ENCODE peak calls at places on chromosomes 3 and 15, in four cellular contexts. One of them, this sample, is unnamed.

GRCh38 chr3:115688408-115688807 is 65.1 kb downstream of the GAP43 start:
- DNase-seq in activated CD4-positive, alpha-beta T cell treated with anti-CD3 and anti-CD28 coated beads, Interleukin-2, amount 10 ng/mL, durations not matched to agents 24 days and 14 days: no peak
- DNase-seq in progenitor cell of endocrine pancreas: no peak
- DNase-seq in Karpas-422: no peak
- DNase-seq in this sample: no peak

GRCh38 chr3:40046149-40046548 is 236.7 kb downstream of the MYRIP start:
- DNase-seq in activated CD4-positive, alpha-beta T cell treated with anti-CD3 and anti-CD28 coated beads, Interleukin-2, amount 10 ng/mL, durations not matched to agents 24 days and 14 days: no peak
- DNase-seq in progenitor cell of endocrine pancreas: no peak
- DNase-seq in Karpas-422: no peak
- DNase-seq in this sample: no peak

GRCh38 chr3:163541629-163542028 is 1536.7 kb downstream of the SI start:
- DNase-seq in activated CD4-positive, alpha-beta T cell treated with anti-CD3 and anti-CD28 coated beads, Interleukin-2, amount 10 ng/mL, durations not matched to agents 24 days and 14 days: no peak
- DNase-seq in progenitor cell of endocrine pancreas: no peak
- DNase-seq in Karpas-422: no peak
- DNase-seq in this sample: no peak

GRCh38 chr3:36893137-36893557 is 51.7 kb downstream of the TRANK1 start:
- DNase-seq in activated CD4-positive, alpha-beta T cell treated with anti-CD3 and anti-CD28 coated beads, Interleukin-2, amount 10 ng/mL, durations not matched to agents 24 days and 14 days: peak; percentile 64
- DNase-seq in progenitor cell of endocrine pancreas: no peak
- DNase-seq in Karpas-422: peak; percentile 89
- DNase-seq in this sample: no peak

GRCh38 chr15:71705151-71705550 is 105.2 kb upstream of the NR2E3 start:
- DNase-seq in activated CD4-positive, alpha-beta T cell treated with anti-CD3 and anti-CD28 coated beads, Interleukin-2, amount 10 ng/mL, durations not matched to agents 24 days and 14 days: no peak
- DNase-seq in progenitor cell of endocrine pancreas: no peak
- DNase-seq in Karpas-422: no peak
- DNase-seq in this sample: no peak

GRCh38 chr3:179613807-179614206 is 9.2 kb downstream of the NDUFB5 start:
- DNase-seq in activated CD4-positive, alpha-beta T cell treated with anti-CD3 and anti-CD28 coated beads, Interleukin-2, amount 10 ng/mL, durations not matched to agents 24 days and 14 days: no peak
- DNase-seq in progenitor cell of endocrine pancreas: no peak
- DNase-seq in Karpas-422: no peak
- DNase-seq in this sample: no peak

GRCh38 chr3:151768393-151768930 is 34.7 kb downstream of the AADACL2 start:
- DNase-seq in activated CD4-positive, alpha-beta T cell treated with anti-CD3 and anti-CD28 coated beads, Interleukin-2, amount 10 ng/mL, durations not matched to agents 24 days and 14 days: no peak
- DNase-seq in progenitor cell of endocrine pancreas: no peak
- DNase-seq in Karpas-422: no peak
- DNase-seq in this sample: no peak

GRCh38 chr3:40873456-40873855 is 325.8 kb upstream of the CTNNB1 start:
- DNase-seq in activated CD4-positive, alpha-beta T cell treated with anti-CD3 and anti-CD28 coated beads, Interleukin-2, amount 10 ng/mL, durations not matched to agents 24 days and 14 days: no peak
- DNase-seq in progenitor cell of endocrine pancreas: no peak
- DNase-seq in Karpas-422: no peak
- DNase-seq in this sample: no peak

GRCh38 chr3:141015486-141015885 is 35.7 kb upstream of the SPSB4 start:
- DNase-seq in activated CD4-positive, alpha-beta T cell treated with anti-CD3 and anti-CD28 coated beads, Interleukin-2, amount 10 ng/mL, durations not matched to agents 24 days and 14 days: no peak
- DNase-seq in progenitor cell of endocrine pancreas: no peak
- DNase-seq in Karpas-422: no peak
- DNase-seq in this sample: no peak

GRCh38 chr15:44726568-44727461 is 9.5 kb upstream of the TRIM69 start:
- DNase-seq in activated CD4-positive, alpha-beta T cell treated with anti-CD3 and anti-CD28 coated beads, Interleukin-2, amount 10 ng/mL, durations not matched to agents 24 days and 14 days: peak; percentile 95
- DNase-seq in progenitor cell of endocrine pancreas: no peak
- DNase-seq in Karpas-422: peak; percentile 96
- DNase-seq in this sample: peak; percentile 89

GRCh38 chr3:147589016-147589415 is 179.9 kb downstream of the ZIC1 start:
- DNase-seq in activated CD4-positive, alpha-beta T cell treated with anti-CD3 and anti-CD28 coated beads, Interleukin-2, amount 10 ng/mL, durations not matched to agents 24 days and 14 days: no peak
- DNase-seq in progenitor cell of endocrine pancreas: no peak
- DNase-seq in Karpas-422: no peak
- DNase-seq in this sample: no peak

GRCh38 chr3:50320853-50321145 is 1.7 kb downstream of the HYAL2 start:
- DNase-seq in activated CD4-positive, alpha-beta T cell treated with anti-CD3 and anti-CD28 coated beads, Interleukin-2, amount 10 ng/mL, durations not matched to agents 24 days and 14 days: no peak
- DNase-seq in progenitor cell of endocrine pancreas: no peak
- DNase-seq in Karpas-422: no peak
- DNase-seq in this sample: no peak

GRCh38 chr3:159252772-159253384 is 451.0 kb downstream of the MFSD1 start:
- DNase-seq in activated CD4-positive, alpha-beta T cell treated with anti-CD3 and anti-CD28 coated beads, Interleukin-2, amount 10 ng/mL, durations not matched to agents 24 days and 14 days: no peak
- DNase-seq in progenitor cell of endocrine pancreas: no peak
- DNase-seq in Karpas-422: peak; percentile 83
- DNase-seq in this sample: peak; percentile 22

GRCh38 chr3:57464801-57465200 is 79.3 kb downstream of the DNAH12 start:
- DNase-seq in activated CD4-positive, alpha-beta T cell treated with anti-CD3 and anti-CD28 coated beads, Interleukin-2, amount 10 ng/mL, durations not matched to agents 24 days and 14 days: no peak
- DNase-seq in progenitor cell of endocrine pancreas: no peak
- DNase-seq in Karpas-422: no peak
- DNase-seq in this sample: no peak

GRCh38 chr3:48990636-48991421 is 788 bp downstream of the P4HTM start:
- DNase-seq in activated CD4-positive, alpha-beta T cell treated with anti-CD3 and anti-CD28 coated beads, Interleukin-2, amount 10 ng/mL, durations not matched to agents 24 days and 14 days: peak; percentile 85
- DNase-seq in progenitor cell of endocrine pancreas: no peak
- DNase-seq in Karpas-422: peak; percentile 60
- DNase-seq in this sample: no peak

GRCh38 chr3:32184187-32184730 is 54.2 kb upstream of the CMTM8 start:
- DNase-seq in activated CD4-positive, alpha-beta T cell treated with anti-CD3 and anti-CD28 coated beads, Interleukin-2, amount 10 ng/mL, durations not matched to agents 24 days and 14 days: no peak
- DNase-seq in progenitor cell of endocrine pancreas: no peak
- DNase-seq in Karpas-422: no peak
- DNase-seq in this sample: no peak

GRCh38 chr15:33064878-33065277 is 129.6 kb downstream of the FMN1 start:
- DNase-seq in activated CD4-positive, alpha-beta T cell treated with anti-CD3 and anti-CD28 coated beads, Interleukin-2, amount 10 ng/mL, durations not matched to agents 24 days and 14 days: peak; percentile 17
- DNase-seq in progenitor cell of endocrine pancreas: no peak
- DNase-seq in Karpas-422: no peak
- DNase-seq in this sample: no peak

GRCh38 chr15:91047545-91048199 is 25.3 kb upstream of the VPS33B start:
- DNase-seq in activated CD4-positive, alpha-beta T cell treated with anti-CD3 and anti-CD28 coated beads, Interleukin-2, amount 10 ng/mL, durations not matched to agents 24 days and 14 days: no peak
- DNase-seq in progenitor cell of endocrine pancreas: no peak
- DNase-seq in Karpas-422: no peak
- DNase-seq in this sample: no peak

GRCh38 chr15:41816788-41817187 is 11.1 kb upstream of the JMJD7 start:
- DNase-seq in activated CD4-positive, alpha-beta T cell treated with anti-CD3 and anti-CD28 coated beads, Interleukin-2, amount 10 ng/mL, durations not matched to agents 24 days and 14 days: no peak
- DNase-seq in progenitor cell of endocrine pancreas: no peak
- DNase-seq in Karpas-422: no peak
- DNase-seq in this sample: no peak

GRCh38 chr3:127667119-127667681 is 5.6 kb upstream of the ABTB1 start:
- DNase-seq in activated CD4-positive, alpha-beta T cell treated with anti-CD3 and anti-CD28 coated beads, Interleukin-2, amount 10 ng/mL, durations not matched to agents 24 days and 14 days: no peak
- DNase-seq in progenitor cell of endocrine pancreas: no peak
- DNase-seq in Karpas-422: no peak
- DNase-seq in this sample: no peak

GRCh38 chr15:75232826-75233503 is 25.2 kb upstream of the GOLGA6C start:
- DNase-seq in activated CD4-positive, alpha-beta T cell treated with anti-CD3 and anti-CD28 coated beads, Interleukin-2, amount 10 ng/mL, durations not matched to agents 24 days and 14 days: no peak
- DNase-seq in progenitor cell of endocrine pancreas: no peak
- DNase-seq in Karpas-422: no peak
- DNase-seq in this sample: no peak

GRCh38 chr15:75606026-75606425 is 19.5 kb downstream of the SNUPN start:
- DNase-seq in activated CD4-positive, alpha-beta T cell treated with anti-CD3 and anti-CD28 coated beads, Interleukin-2, amount 10 ng/mL, durations not matched to agents 24 days and 14 days: no peak
- DNase-seq in progenitor cell of endocrine pancreas: no peak
- DNase-seq in Karpas-422: no peak
- DNase-seq in this sample: no peak

GRCh38 chr15:64029111-64029510 is 17.2 kb downstream of the DAPK2 start:
- DNase-seq in activated CD4-positive, alpha-beta T cell treated with anti-CD3 and anti-CD28 coated beads, Interleukin-2, amount 10 ng/mL, durations not matched to agents 24 days and 14 days: no peak
- DNase-seq in progenitor cell of endocrine pancreas: no peak
- DNase-seq in Karpas-422: no peak
- DNase-seq in this sample: no peak